ENCODE peak calls at places on chromosomes 7 and 10, in nine cellular contexts. V is adrenal gland, Y is lung, U is right atrium auricular region, J is neuronal stem cell, F is right lobe of liver, I is thoracic aorta, O is tibial nerve, E is fibroblast of lung. K is an unnamed sample.

GRCh38 chr10:32417906-32418547 is 27.9 kb upstream of the CCDC7 start:
- DNase-seq in V (peak), Y (no peak), U (no peak), J (no peak), F (no peak), I (no peak), O (peak), E (peak), K (no peak)

GRCh38 chr10:82266438-82266837 is 391.4 kb downstream of the NRG3 start:
- DNase-seq in V (no peak), Y (no peak), U (no peak), J (no peak), F (no peak), I (no peak), O (no peak), E (peak), K (no peak)

GRCh38 chr10:108877130-108877529 is 1046.2 kb downstream of the XPNPEP1 start:
- DNase-seq in V (no peak), Y (no peak), U (no peak), J (peak), F (no peak), I (no peak), O (no peak), E (peak), K (no peak)

GRCh38 chr7:26860361-26860760 is 4.0 kb downstream of the SKAP2 start:
- DNase-seq in V (no peak), Y (no peak), U (no peak), J (no peak), F (no peak), I (no peak), O (no peak), E (no peak), K (no peak)

GRCh38 chr10:43816351-43817321 is 168.0 kb upstream of the ZNF32 start:
- DNase-seq in V (no peak), Y (no peak), U (no peak), J (no peak), F (no peak), I (no peak), O (no peak), E (peak), K (no peak)

GRCh38 chr10:119479048-119479394 is 63.5 kb downstream of the RGS10 start:
- DNase-seq in V (no peak), Y (no peak), U (no peak), J (no peak), F (no peak), I (no peak), O (no peak), E (no peak), K (no peak)

GRCh38 chr10:74292871-74293427 is 141.9 kb downstream of the ADK start:
- DNase-seq in V (no peak), Y (no peak), U (no peak), J (no peak), F (no peak), I (no peak), O (no peak), E (peak), K (no peak)

GRCh38 chr7:108418941-108419340 is 37.3 kb downstream of the NRCAM start:
- DNase-seq in V (no peak), Y (no peak), U (no peak), J (no peak), F (no peak), I (no peak), O (no peak), E (no peak), K (no peak)

GRCh38 chr10:75408911-75409885 is 7.6 kb upstream of the ZNF503 start:
- DNase-seq in V (peak), Y (peak), U (no peak), J (no peak), F (peak), I (no peak), O (peak), E (peak), K (no peak)

GRCh38 chr10:86058964-86059363 is 307.6 kb downstream of the GRID1 start:
- DNase-seq in V (no peak), Y (no peak), U (no peak), J (no peak), F (no peak), I (no peak), O (no peak), E (no peak), K (no peak)

GRCh38 chr10:86060386-86061280 is 306.0 kb downstream of the GRID1 start:
- DNase-seq in V (no peak), Y (no peak), U (no peak), J (no peak), F (no peak), I (no peak), O (no peak), E (no peak), K (no peak)

GRCh38 chr10:86062647-86063145 is 303.9 kb downstream of the GRID1 start:
- DNase-seq in V (no peak), Y (no peak), U (no peak), J (no peak), F (no peak), I (no peak), O (no peak), E (no peak), K (no peak)

GRCh38 chr10:86062151-86062550 is 304.4 kb downstream of the GRID1 start:
- DNase-seq in V (no peak), Y (no peak), U (no peak), J (no peak), F (no peak), I (no peak), O (no peak), E (no peak), K (no peak)

DNA sequence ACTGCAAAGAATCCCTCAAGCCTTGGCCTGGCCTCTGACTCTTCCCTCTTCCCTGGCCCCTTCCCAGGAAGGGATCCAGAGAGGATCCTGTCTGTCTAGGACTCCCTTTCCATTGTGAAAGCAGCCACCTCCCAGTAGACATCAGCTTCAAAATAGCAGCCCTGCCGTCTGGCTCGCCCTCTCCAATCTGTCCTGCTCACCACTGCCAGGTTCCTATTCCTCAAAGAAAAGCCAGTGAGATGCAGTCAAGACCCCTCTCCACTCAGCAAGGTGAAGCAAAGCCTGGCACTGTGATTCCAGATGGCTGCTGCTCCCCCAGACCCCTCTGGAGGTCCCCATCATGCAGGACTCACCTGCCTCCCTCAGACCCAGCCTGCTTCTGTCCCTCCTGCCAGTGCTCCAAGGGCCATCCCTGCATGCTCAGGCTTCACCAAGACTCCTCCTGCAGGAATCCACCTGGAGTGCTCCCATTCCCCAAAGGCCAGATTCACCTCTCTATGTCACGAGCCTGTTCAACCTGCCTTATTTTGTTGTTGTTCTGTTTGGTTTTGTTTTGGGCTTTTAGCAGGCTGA is 305.2 kb downstream of the GRID1 start:
- DNase-seq in V (no peak), Y (no peak), U (no peak), J (no peak), F (no peak), I (no peak), O (no peak), E (no peak), K (no peak)
- H3K27ac ChIP-seq in V (no peak), Y (no peak), U (no peak), J (no peak), F (no peak), I (no peak), O (no peak), E (no peak), K (no peak)

DNA sequence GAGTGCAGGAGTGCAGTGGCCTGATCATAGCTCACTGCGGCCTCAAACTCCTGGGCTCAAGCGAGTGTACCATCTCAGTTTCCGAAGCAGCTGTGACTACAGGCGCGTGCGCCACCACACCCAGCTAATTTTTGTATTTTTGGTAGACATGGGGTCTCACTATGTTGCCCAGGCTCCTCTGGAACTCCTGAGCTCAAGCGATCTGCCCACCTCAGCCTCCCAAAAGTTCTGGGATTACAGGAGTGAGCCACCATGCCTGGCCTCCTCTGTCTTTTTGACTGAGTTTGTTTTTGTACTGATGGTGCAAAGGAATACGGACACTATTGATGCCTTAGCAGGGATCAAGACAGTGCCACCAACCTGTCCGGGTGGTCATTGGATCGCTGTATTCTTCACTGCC is 1.9 kb upstream of the CUL2 start:
- DNase-seq in V (no peak), Y (no peak), U (no peak), J (no peak), F (no peak), I (no peak), O (no peak), E (no peak), K (no peak)
- H3K27ac ChIP-seq in V (no peak), Y (no peak), U (no peak), J (no peak), F (no peak), I (no peak), O (no peak), E (no peak), K (no peak)

DNA sequence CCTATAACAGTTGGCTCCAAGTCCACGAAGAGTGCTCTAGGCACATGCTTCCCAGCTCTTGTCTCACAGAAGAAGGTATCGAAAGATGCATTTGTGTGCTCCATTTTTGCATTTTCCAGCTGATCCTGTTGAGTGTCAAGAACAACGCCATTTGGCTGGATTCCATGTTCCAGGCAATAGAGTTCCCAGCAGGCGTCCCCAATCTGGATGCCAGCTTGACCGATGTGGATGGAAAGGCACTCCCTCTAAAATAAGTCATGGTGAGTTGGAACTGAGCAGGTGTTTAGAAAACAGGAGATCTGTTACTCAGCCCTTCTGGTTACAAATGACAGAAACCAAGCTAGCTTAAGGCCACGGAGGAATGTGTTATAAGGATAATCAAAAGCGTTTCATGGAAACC is 3.8 kb downstream of the TUBAL3 start:
- DNase-seq in V (no peak), Y (no peak), U (no peak), J (no peak), F (no peak), I (no peak), O (no peak), E (no peak), K (no peak)
- H3K27ac ChIP-seq in V (no peak), Y (no peak), U (no peak), J (no peak), F (no peak), I (no peak), O (no peak), E (no peak), K (no peak)

GRCh38 chr7:150946826-150947750 is 31.0 kb downstream of the KCNH2 start:
- DNase-seq in V (peak), Y (no peak), U (no peak), J (no peak), F (peak), I (no peak), O (no peak), E (no peak), K (no peak)

GRCh38 chr7:150947761-150948680 is 30.1 kb downstream of the KCNH2 start:
- DNase-seq in V (peak), Y (no peak), U (no peak), J (no peak), F (peak), I (no peak), O (no peak), E (no peak), K (no peak)

GRCh38 chr7:150944066-150945042 is 33.8 kb downstream of the KCNH2 start:
- DNase-seq in V (peak), Y (no peak), U (no peak), J (no peak), F (peak), I (no peak), O (no peak), E (no peak), K (no peak)

GRCh38 chr7:150945171-150945852 is 32.8 kb downstream of the KCNH2 start:
- DNase-seq in V (peak), Y (no peak), U (no peak), J (no peak), F (peak), I (no peak), O (no peak), E (no peak), K (no peak)

GRCh38 chr7:150945853-150946825 is 32.0 kb downstream of the KCNH2 start:
- DNase-seq in V (peak), Y (no peak), U (peak), J (no peak), F (peak), I (no peak), O (peak), E (peak), K (no peak)
- H3K27ac ChIP-seq in V (no peak), Y (peak), U (peak), J (no peak), F (no peak), I (no peak), O (peak), E (no peak), K (peak)

DNA sequence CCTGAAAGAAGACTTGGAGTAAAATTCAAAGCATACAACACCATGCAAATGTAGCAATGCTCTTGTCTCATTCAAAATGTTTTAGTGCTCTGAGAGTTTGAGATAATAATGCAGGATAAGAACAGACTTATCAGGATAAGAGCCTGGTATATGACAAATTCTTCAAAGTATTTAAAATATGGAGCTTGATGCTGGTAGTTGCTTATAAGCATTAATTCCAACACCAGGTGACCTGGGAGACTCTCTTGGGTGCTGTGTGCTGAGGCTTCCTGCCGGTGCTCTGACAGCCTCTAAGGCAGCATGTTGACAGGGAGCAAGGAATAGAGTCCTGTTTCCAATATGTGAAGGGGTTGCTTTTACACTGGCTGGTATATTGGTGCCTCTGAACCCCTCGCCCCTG is 34.8 kb upstream of the SLC26A5 start:
- DNase-seq in V (no peak), Y (no peak), U (no peak), J (no peak), F (no peak), I (no peak), O (no peak), E (no peak), K (no peak)
- H3K27ac ChIP-seq in V (no peak), Y (no peak), U (no peak), J (no peak), F (no peak), I (no peak), O (no peak), E (no peak), K (no peak)

GRCh38 chr7:48781783-48782182 is 142.6 kb upstream of the CDC14C start:
- DNase-seq in V (no peak), Y (no peak), U (no peak), J (no peak), F (no peak), I (no peak), O (no peak), E (peak), K (no peak)
- H3K27ac ChIP-seq in V (no peak), Y (no peak), U (no peak), J (no peak), F (no peak), I (no peak), O (no peak), E (no peak), K (no peak)

DNA sequence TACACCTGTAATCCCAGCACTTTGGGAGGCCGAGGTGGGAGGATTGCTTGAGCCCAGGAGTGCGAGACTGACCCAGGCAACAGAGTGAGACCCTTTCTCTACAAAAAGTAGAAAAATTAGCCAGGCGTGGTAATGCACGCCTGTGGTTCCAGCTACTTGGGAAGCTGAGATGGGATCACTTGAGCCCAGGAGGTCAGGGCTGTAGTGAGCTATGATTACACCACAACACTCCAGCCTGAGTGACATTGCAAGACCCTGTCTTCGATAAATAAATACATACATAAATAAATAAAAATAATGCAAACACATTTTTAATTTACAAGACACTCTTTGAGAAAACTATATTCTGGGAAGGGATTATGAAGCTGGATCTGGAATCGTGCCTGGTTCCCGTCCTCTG is 236.1 kb downstream of the BAMBI start:
- DNase-seq in V (no peak), Y (no peak), U (peak), J (no peak), F (no peak), I (no peak), O (no peak), E (no peak), K (no peak)
- H3K27ac ChIP-seq in V (no peak), Y (no peak), U (no peak), J (no peak), F (no peak), I (no peak), O (no peak), E (no peak), K (no peak)

DNA sequence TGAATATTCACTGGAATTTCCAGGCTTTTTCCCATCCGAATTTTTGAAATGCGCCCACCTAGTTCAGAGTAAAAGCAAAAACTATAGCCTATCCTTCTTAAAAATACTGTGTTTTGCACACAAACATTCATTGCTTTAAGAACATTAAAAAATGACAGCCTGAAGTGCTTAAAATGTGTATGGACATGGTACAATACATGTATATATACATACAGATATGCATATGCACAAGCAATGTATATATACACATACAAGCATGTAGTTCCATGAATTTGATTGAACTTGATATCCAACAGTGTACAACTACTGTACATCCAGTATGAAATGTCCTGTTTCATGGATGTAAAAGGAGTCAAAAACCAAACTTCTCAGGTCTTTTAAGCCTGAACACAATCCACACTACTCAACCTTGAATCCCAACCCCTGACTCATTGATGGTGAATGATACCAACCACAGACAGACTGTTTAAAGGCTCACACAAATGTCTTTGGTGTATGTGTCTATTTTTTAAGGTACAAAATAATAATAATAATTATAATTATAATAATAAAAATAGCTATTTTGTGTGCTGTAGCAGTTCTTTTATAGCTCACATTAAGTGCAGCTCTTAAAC is 14.8 kb downstream of the INHBA start:
- DNase-seq in V (no peak), Y (no peak), U (no peak), J (no peak), F (no peak), I (no peak), O (no peak), E (peak), K (no peak)
- H3K27ac ChIP-seq in V (no peak), Y (no peak), U (no peak), J (no peak), F (no peak), I (no peak), O (no peak), E (no peak), K (no peak)